ENCODE peak calls at places on chromosomes 11 and 22, in four cellular contexts. D is HCT116, L is K562, F is HepG2. I is an unnamed sample.

GRCh38 chr22:19872779-19873137 is 18.1 kb upstream of the GNB1L start:
- DNase-seq in D (no peak), L (no peak), F (no peak), I (no peak)

GRCh38 chr22:43826142-43827093 is 14.3 kb upstream of the EFCAB6 start:
- DNase-seq in D (no peak), L (no peak), F (no peak), I (no peak)

GRCh38 chr22:50526849-50527801 is 1.7 kb upstream of the SCO2 start:
- DNase-seq in D (no peak), L (peak), F (peak), I (no peak)

GRCh38 chr11:123740787-123741158 is 687 bp downstream of the ZNF202 start:
- DNase-seq in D (no peak), L (peak), F (no peak), I (no peak)

GRCh38 chr11:1839924-1840779 is 1.4 kb downstream of the TNNI2 start:
- DNase-seq in D (no peak), L (no peak), F (no peak), I (no peak)

GRCh38 chr22:42670921-42671709 is 21.9 kb upstream of the CYB5R3 start:
- DNase-seq in D (no peak), L (no peak), F (no peak), I (no peak)

GRCh38 chr22:36081023-36081431 is 52.4 kb upstream of the RBFOX2 start:
- DNase-seq in D (no peak), L (no peak), F (no peak), I (peak)

GRCh38 chr11:58900479-58901420 is 38.5 kb upstream of the GLYATL1 start:
- DNase-seq in D (peak), L (peak), F (peak), I (peak)

GRCh38 chr22:24830205-24830979 is 24.4 kb downstream of the SGSM1 start:
- DNase-seq in D (no peak), L (no peak), F (no peak), I (no peak)

GRCh38 chr11:35163209-35163608 is 24.2 kb downstream of the CD44 start:
- DNase-seq in D (no peak), L (no peak), F (no peak), I (no peak)

GRCh38 chr11:115527534-115528125 is 23.4 kb upstream of the CADM1 start:
- DNase-seq in D (no peak), L (no peak), F (no peak), I (no peak)

GRCh38 chr11:67435031-67435726 is 2.3 kb downstream of the PTPRCAP start:
- DNase-seq in D (no peak), L (no peak), F (no peak), I (no peak)

GRCh38 chr11:119651802-119652584 is 77.0 kb downstream of the NECTIN1 start:
- DNase-seq in D (no peak), L (no peak), F (no peak), I (no peak)

GRCh38 chr11:45839204-45839603 is 8.1 kb upstream of the CRY2 start:
- DNase-seq in D (no peak), L (peak), F (no peak), I (no peak)

GRCh38 chr11:16352707-16353106 is 3.6 kb downstream of the SOX6 start:
- DNase-seq in D (no peak), L (no peak), F (no peak), I (no peak)

GRCh38 chr11:96257972-96258951 is 84.7 kb downstream of the MAML2 start:
- DNase-seq in D (no peak), L (no peak), F (no peak), I (no peak)
- TF ChIP-seq TCF7L2 in D (no peak), L (no peak), F (no peak), I (no peak)

GRCh38 chr11:112831969-112832368 is 129.3 kb upstream of the NCAM1 start:
- DNase-seq in D (no peak), L (no peak), F (no peak), I (no peak)

GRCh38 chr11:112831041-112831440 is 130.2 kb upstream of the NCAM1 start:
- DNase-seq in D (no peak), L (no peak), F (no peak), I (no peak)

GRCh38 chr11:112837162-112837826 is 123.9 kb upstream of the NCAM1 start:
- DNase-seq in D (peak), L (no peak), F (no peak), I (no peak)

GRCh38 chr11:112835556-112835955 is 125.7 kb upstream of the NCAM1 start:
- DNase-seq in D (no peak), L (no peak), F (no peak), I (no peak)

GRCh38 chr11:112834277-112834755 is 126.9 kb upstream of the NCAM1 start:
- DNase-seq in D (no peak), L (no peak), F (no peak), I (no peak)
- TF ChIP-seq TCF7L2 in D (no peak), L (no peak), F (no peak), I (no peak)

DNA sequence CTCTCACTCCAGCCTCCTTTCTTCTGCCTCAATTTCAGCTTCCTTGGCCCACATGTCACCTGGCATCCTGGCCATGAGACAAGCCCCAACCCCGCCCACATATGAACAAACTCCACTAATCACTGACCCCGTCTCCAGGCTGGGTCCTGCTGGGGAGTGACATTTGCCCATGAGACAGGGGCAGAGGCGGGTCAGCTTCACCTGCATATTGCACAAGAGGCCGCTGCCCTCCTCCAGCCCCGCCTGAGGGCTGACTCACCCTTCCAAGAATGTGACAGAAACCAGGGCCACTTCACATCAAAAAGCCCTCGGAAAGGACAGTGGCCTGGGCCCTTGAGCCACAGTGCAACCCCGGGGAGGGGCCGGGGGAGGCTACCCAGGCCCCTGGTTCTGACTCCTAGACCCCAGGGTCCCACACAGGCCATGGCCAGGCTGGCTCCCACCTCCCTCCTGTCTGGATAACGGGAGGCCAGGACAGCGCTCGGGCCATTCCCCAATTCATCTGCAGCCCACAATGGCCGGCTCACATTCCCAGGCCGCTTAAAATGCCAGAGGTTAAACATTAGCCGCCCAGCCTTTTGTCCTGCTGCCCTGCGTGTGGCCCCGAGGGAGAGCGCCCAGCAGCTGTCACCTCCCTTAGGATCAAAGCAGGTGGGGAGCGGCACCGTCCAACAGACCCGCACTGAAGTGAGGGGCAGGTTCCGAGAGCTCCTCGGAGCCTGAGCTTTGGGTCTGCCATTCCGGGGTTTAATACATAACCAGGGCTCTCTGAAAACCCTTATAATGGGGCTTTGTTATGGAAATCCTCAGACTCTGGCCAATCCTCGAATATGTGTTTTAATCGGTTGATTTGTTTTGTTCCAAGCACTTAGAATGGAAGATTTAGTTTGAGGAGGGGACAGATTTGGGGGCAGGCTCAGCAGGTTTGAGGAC is 42.3 kb downstream of the TRMU start:
- DNase-seq in D (peak), L (peak), F (peak), I (no peak)
- TF ChIP-seq TCF7L2 in D (peak), L (no peak), F (peak), I (no peak)

DNA sequence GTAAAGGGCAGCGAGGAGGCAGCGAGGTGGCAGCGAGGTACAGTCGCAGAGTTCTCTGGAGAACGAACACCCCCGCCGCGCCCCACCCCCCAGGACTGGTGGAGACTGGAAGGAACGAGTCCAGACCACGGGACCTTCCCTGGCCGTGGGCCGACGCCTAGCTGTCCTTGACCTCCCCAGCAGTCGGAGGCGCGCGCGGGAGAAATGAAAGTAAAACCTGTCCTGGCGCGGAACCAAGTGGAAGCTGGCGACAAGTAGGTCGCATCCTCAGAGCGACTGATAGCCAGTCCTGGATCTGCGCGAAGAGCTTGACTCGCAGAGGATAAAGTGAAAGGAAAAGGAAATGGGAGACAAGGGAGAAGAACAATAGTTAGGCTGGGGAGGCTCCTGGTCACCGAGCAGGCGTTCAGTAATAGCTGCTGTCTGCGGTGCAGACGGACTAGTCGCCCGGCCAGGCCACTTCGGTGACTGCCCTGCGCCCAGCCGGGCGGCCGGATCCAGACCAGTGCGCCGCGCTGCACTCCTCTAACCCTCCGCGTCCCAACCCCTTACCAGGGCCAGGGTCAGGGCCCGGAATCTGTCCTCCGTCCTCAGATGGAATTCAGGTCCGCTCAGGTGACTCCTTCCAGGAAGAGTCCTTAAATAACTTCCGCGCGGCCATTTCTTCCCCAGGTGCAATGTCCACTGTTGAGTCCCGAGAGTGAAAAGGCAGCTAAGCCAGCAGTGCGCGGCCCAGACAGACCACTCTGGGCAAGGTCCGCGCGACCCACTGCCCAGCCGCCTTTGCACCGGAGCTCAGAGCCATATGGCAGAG is 1.9 kb upstream of the ADM start:
- DNase-seq in D (no peak), L (peak), F (peak), I (no peak)
- TF ChIP-seq TCF7L2 in D (peak), L (no peak), F (no peak), I (peak)

DNA sequence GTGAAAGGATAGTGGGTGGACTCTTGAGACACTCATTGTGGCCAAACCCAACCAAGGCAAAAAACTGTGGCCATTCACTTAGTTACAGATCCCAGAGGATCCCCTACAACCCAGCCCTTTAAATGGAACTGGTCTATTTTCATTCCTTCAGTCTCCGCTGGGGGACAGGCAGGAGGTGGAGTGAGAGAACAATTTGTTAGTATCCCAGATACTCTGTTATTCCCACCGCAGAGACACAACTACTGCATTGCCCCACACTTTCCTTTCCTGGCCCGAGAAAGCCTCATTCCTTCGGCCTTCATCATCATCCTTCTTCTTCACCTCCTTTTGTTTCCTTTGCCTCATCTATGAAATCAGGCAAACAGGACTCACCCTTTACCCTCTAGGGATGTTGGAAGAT is 191.1 kb downstream of the NTM start:
- DNase-seq in D (no peak), L (no peak), F (no peak), I (no peak)
- TF ChIP-seq TCF7L2 in D (no peak), L (no peak), F (no peak), I (no peak)

DNA sequence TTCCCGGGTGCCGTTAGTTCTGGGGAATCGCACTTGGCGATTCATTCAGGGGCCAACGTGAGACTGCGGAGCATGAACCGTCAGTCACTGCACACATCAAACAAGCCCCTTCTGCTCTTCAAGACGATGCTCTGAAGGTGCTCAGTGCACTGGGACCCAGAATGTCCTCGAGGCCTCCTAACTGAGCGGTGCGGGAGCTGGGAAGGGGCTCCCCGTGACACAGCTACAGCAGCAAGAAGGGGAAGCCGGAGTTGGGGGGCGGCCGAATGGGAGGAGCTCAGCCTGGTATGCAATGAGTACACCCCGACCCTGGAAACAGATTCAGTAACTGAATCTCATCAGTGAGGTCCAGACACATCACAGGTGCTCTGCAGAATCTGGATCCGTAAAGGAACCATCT is 150.8 kb downstream of the SHANK2 start:
- DNase-seq in D (no peak), L (no peak), F (no peak), I (no peak)
- TF ChIP-seq TCF7L2 in D (no peak), L (no peak), F (no peak), I (no peak)

DNA sequence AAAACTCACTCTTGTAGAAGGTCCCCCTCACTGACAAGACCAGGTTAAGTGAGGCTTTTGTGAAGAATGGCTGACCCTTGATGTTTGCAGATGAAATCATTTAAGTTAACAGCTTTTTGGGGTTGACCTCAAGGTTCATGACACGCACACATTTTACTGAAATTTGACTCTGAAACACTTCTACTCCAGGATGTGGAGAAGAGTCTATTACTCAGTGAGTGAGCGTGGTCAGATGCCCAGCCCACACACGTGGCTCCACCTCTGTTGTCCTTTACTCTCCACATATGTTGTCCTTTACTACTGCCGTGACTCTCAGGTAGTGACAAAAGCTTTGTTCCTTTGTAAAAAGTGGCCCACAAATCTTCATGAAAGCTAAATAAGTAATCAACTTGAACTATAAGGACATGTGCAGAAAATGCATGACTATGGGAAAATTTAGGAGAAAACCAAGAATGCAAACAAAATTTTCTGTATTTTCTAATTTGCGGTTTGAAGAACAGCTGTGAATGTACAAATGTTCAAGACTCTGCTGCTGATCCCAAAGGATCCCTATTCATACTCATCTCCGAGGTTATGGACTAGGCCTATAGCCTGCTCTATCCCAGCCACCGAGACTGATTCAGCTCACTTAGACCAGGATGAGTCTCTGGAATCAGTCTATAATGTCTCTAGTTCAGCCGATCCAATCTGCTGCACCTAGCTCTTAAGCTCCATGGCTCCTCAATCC is 22.4 kb downstream of the XRRA1 start:
- DNase-seq in D (no peak), L (no peak), F (no peak), I (no peak)
- TF ChIP-seq TCF7L2 in D (no peak), L (no peak), F (no peak), I (no peak)